ENCODE peak calls at places on chromosomes 5 and 9, in five cellular contexts. One of them, this sample, is unnamed.

GRCh38 chr5:151673421-151673820 is 13.3 kb downstream of the SPARC start:
- DNase-seq in SK-N-SH: no peak
- DNase-seq in H1: no peak
- DNase-seq in GM12891: no peak
- DNase-seq in GM12878: no peak
- DNase-seq in this sample: no peak

GRCh38 chr5:26339576-26339975 is 698.8 kb downstream of the CDH9 start:
- DNase-seq in SK-N-SH: no peak
- DNase-seq in H1: no peak
- DNase-seq in GM12891: no peak
- DNase-seq in GM12878: no peak
- DNase-seq in this sample: no peak

GRCh38 chr5:14901462-14902051 is 30.0 kb upstream of the ANKH start:
- DNase-seq in SK-N-SH: peak
- DNase-seq in H1: no peak
- DNase-seq in GM12891: no peak
- DNase-seq in GM12878: no peak
- DNase-seq in this sample: no peak

GRCh38 chr5:158140120-158140778 is 281.3 kb upstream of the CLINT1 start:
- DNase-seq in SK-N-SH: no peak
- DNase-seq in H1: no peak
- DNase-seq in GM12891: no peak
- DNase-seq in GM12878: no peak
- DNase-seq in this sample: no peak

GRCh38 chr5:133401731-133402347 is 210.5 kb downstream of the FSTL4 start:
- DNase-seq in SK-N-SH: no peak
- DNase-seq in H1: peak
- DNase-seq in GM12891: no peak
- DNase-seq in GM12878: no peak
- DNase-seq in this sample: no peak

GRCh38 chr9:75148551-75148950 is 60.2 kb downstream of the OSTF1 start:
- DNase-seq in SK-N-SH: no peak
- DNase-seq in H1: no peak
- DNase-seq in GM12891: no peak
- DNase-seq in GM12878: no peak
- DNase-seq in this sample: no peak

GRCh38 chr5:151130922-151131891 is 26.4 kb downstream of the ANXA6 start:
- DNase-seq in SK-N-SH: no peak
- DNase-seq in H1: no peak
- DNase-seq in GM12891: no peak
- DNase-seq in GM12878: no peak
- DNase-seq in this sample: no peak

GRCh38 chr5:149325894-149326293 is 19.4 kb upstream of the GRPEL2 start:
- DNase-seq in SK-N-SH: no peak
- DNase-seq in H1: no peak
- DNase-seq in GM12891: no peak
- DNase-seq in GM12878: no peak
- DNase-seq in this sample: no peak

GRCh38 chr5:178515019-178515418 is 75.2 kb downstream of the COL23A1 start:
- DNase-seq in SK-N-SH: no peak
- DNase-seq in H1: no peak
- DNase-seq in GM12891: no peak
- DNase-seq in GM12878: no peak
- DNase-seq in this sample: no peak

GRCh38 chr5:176675676-176676360 is 28.5 kb downstream of the TSPAN17 start:
- DNase-seq in SK-N-SH: no peak
- DNase-seq in H1: peak
- DNase-seq in GM12891: no peak
- DNase-seq in GM12878: no peak
- DNase-seq in this sample: no peak

GRCh38 chr5:28313543-28314334 is 1275.4 kb upstream of the CDH9 start:
- DNase-seq in SK-N-SH: no peak
- DNase-seq in H1: no peak
- DNase-seq in GM12891: no peak
- DNase-seq in GM12878: no peak
- DNase-seq in this sample: no peak

GRCh38 chr5:891837-892389 is 688 bp downstream of the BRD9 start:
- DNase-seq in SK-N-SH: no peak
- DNase-seq in H1: no peak
- DNase-seq in GM12891: peak
- DNase-seq in GM12878: no peak
- DNase-seq in this sample: peak

GRCh38 chr5:160930361-160930760 is 78.3 kb upstream of the ATP10B start:
- DNase-seq in SK-N-SH: no peak
- DNase-seq in H1: peak
- DNase-seq in GM12891: no peak
- DNase-seq in GM12878: no peak
- DNase-seq in this sample: no peak

GRCh38 chr5:172840778-172841154 is 6.7 kb downstream of the ERGIC1 start:
- DNase-seq in SK-N-SH: no peak
- DNase-seq in H1: no peak
- DNase-seq in GM12891: no peak
- DNase-seq in GM12878: no peak
- DNase-seq in this sample: no peak

GRCh38 chr5:135210286-135211055 is 176.4 kb upstream of the PITX1 start:
- DNase-seq in SK-N-SH: no peak
- DNase-seq in H1: no peak
- DNase-seq in GM12891: no peak
- DNase-seq in GM12878: no peak
- DNase-seq in this sample: no peak

GRCh38 chr9:76223749-76224340 is 170.4 kb downstream of the RFK start:
- DNase-seq in SK-N-SH: no peak
- DNase-seq in H1: no peak
- DNase-seq in GM12891: no peak
- DNase-seq in GM12878: no peak
- DNase-seq in this sample: no peak

GRCh38 chr9:36149197-36149596 is 12.7 kb downstream of the GLIPR2 start:
- DNase-seq in SK-N-SH: peak
- DNase-seq in H1: no peak
- DNase-seq in GM12891: no peak
- DNase-seq in GM12878: no peak
- DNase-seq in this sample: no peak

GRCh38 chr5:134224905-134225779 is 731 bp downstream of the PPP2CA start:
- DNase-seq in SK-N-SH: peak
- DNase-seq in H1: peak
- DNase-seq in GM12891: peak
- DNase-seq in GM12878: no peak
- DNase-seq in this sample: peak

GRCh38 chr5:158398360-158399201 is 539.6 kb upstream of the CLINT1 start:
- DNase-seq in SK-N-SH: no peak
- DNase-seq in H1: no peak
- DNase-seq in GM12891: no peak
- DNase-seq in GM12878: peak
- DNase-seq in this sample: no peak

GRCh38 chr5:179281688-179282087 is 63.6 kb downstream of the ADAMTS2 start:
- DNase-seq in SK-N-SH: no peak
- DNase-seq in H1: no peak
- DNase-seq in GM12891: no peak
- DNase-seq in GM12878: no peak
- DNase-seq in this sample: no peak

GRCh38 chr5:173762930-173763329 is 125.2 kb upstream of the CPEB4 start:
- DNase-seq in SK-N-SH: no peak
- DNase-seq in H1: no peak
- DNase-seq in GM12891: no peak
- DNase-seq in GM12878: no peak
- DNase-seq in this sample: no peak

GRCh38 chr5:17346811-17347210 is 129.4 kb downstream of the BASP1 start:
- DNase-seq in SK-N-SH: no peak
- DNase-seq in H1: no peak
- DNase-seq in GM12891: no peak
- DNase-seq in GM12878: no peak
- DNase-seq in this sample: no peak

GRCh38 chr9:126248680-126249079 is 77.9 kb upstream of the MVB12B start:
- DNase-seq in SK-N-SH: no peak
- DNase-seq in H1: no peak
- DNase-seq in GM12891: no peak
- DNase-seq in GM12878: no peak
- DNase-seq in this sample: no peak

GRCh38 chr5:39783756-39784421 is 359.1 kb upstream of the DAB2 start:
- DNase-seq in SK-N-SH: no peak
- DNase-seq in H1: no peak
- DNase-seq in GM12891: no peak
- DNase-seq in GM12878: no peak
- DNase-seq in this sample: no peak

GRCh38 chr9:116345393-116345792 is 191.8 kb downstream of the PAPPA start:
- DNase-seq in SK-N-SH: no peak
- DNase-seq in H1: no peak
- DNase-seq in GM12891: no peak
- DNase-seq in GM12878: no peak
- DNase-seq in this sample: no peak

GRCh38 chr9:81814794-81815464 is 113.3 kb upstream of the SPATA31D4 start:
- DNase-seq in SK-N-SH: no peak
- DNase-seq in H1: no peak
- DNase-seq in GM12891: no peak
- DNase-seq in GM12878: peak
- DNase-seq in this sample: no peak

GRCh38 chr9:128275198-128276007 is at the start of gene GOLGA2:
- DNase-seq in SK-N-SH: peak
- DNase-seq in H1: no peak
- DNase-seq in GM12891: peak
- DNase-seq in GM12878: no peak
- DNase-seq in this sample: peak

GRCh38 chr5:10151656-10152055 is 98.0 kb downstream of the ATPSCKMT start:
- DNase-seq in SK-N-SH: no peak
- DNase-seq in H1: no peak
- DNase-seq in GM12891: no peak
- DNase-seq in GM12878: no peak
- DNase-seq in this sample: no peak

GRCh38 chr9:111712369-111712768 is 51.0 kb downstream of the GNG10 start:
- DNase-seq in SK-N-SH: no peak
- DNase-seq in H1: no peak
- DNase-seq in GM12891: no peak
- DNase-seq in GM12878: no peak
- DNase-seq in this sample: no peak

GRCh38 chr9:121774715-121775613 is 123.5 kb downstream of the DAB2IP start:
- DNase-seq in SK-N-SH: no peak
- DNase-seq in H1: no peak
- DNase-seq in GM12891: no peak
- DNase-seq in GM12878: no peak
- DNase-seq in this sample: no peak

GRCh38 chr5:169583424-169584215 is at the start of gene SPDL1:
- DNase-seq in SK-N-SH: peak
- DNase-seq in H1: peak
- DNase-seq in GM12891: peak
- DNase-seq in GM12878: peak
- DNase-seq in this sample: peak

GRCh38 chr9:110031511-110032173 is 176.3 kb downstream of the C9orf152 start:
- DNase-seq in SK-N-SH: no peak
- DNase-seq in H1: no peak
- DNase-seq in GM12891: no peak
- DNase-seq in GM12878: no peak
- DNase-seq in this sample: no peak

DNA sequence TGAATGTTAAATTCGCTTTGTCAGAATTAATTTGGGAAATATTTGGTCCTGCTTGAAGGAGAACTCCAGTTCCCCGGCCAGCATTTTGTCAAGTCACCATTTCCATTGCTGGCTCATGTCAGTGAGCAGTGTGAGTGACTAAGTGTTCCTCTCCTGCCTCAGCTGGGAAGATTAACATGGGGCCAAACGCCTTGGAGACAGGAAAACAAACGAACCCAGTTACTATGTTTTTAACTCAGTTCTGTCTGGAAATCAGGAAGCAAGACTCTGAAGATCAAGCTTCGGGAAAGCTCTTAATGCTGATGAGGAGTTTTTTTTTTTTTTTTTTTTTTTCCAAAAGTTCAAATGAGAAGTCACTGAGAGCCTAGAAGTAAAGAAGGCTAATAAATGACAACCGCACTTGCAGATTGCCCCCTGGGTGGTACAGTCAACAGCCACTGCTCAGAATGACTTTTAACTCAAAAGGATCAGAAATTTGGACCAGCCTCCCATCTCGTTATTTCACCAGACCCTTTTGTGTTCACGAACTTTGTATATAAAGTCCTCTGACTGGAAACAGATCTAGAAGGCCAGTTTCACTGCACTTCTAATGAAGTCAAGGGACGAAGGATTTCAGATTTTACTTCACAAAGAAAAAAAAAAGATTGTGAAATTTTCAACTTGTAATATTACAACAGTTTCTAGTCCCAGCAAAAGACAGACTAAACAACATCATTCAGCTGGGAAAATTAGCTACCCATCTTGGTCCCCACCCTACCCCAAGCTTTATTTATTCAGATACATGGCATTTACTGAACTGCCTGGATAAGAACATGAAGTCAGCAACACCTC is 121.3 kb downstream of the LHFPL2 start:
- DNase-seq in SK-N-SH: no peak
- DNase-seq in H1: no peak
- DNase-seq in GM12891: no peak
- DNase-seq in GM12878: no peak
- DNase-seq in this sample: no peak
- TF ChIP-seq POLR2AphosphoS5 in SK-N-SH: no peak
- TF ChIP-seq POLR2AphosphoS5 in H1: no peak
- TF ChIP-seq POLR2AphosphoS5 in GM12891: no peak
- TF ChIP-seq POLR2AphosphoS5 in GM12878: no peak
- TF ChIP-seq POLR2AphosphoS5 in this sample: no peak

GRCh38 chr5:103849934-103850333 is 287.3 kb upstream of the NUDT12 start:
- DNase-seq in SK-N-SH: no peak
- DNase-seq in H1: no peak
- DNase-seq in GM12891: no peak
- DNase-seq in GM12878: peak
- DNase-seq in this sample: no peak
- TF ChIP-seq TAF1 in SK-N-SH: no peak
- TF ChIP-seq TAF1 in H1: no peak
- TF ChIP-seq TAF1 in GM12891: no peak
- TF ChIP-seq TAF1 in GM12878: no peak
- TF ChIP-seq TAF1 in this sample: no peak

DNA sequence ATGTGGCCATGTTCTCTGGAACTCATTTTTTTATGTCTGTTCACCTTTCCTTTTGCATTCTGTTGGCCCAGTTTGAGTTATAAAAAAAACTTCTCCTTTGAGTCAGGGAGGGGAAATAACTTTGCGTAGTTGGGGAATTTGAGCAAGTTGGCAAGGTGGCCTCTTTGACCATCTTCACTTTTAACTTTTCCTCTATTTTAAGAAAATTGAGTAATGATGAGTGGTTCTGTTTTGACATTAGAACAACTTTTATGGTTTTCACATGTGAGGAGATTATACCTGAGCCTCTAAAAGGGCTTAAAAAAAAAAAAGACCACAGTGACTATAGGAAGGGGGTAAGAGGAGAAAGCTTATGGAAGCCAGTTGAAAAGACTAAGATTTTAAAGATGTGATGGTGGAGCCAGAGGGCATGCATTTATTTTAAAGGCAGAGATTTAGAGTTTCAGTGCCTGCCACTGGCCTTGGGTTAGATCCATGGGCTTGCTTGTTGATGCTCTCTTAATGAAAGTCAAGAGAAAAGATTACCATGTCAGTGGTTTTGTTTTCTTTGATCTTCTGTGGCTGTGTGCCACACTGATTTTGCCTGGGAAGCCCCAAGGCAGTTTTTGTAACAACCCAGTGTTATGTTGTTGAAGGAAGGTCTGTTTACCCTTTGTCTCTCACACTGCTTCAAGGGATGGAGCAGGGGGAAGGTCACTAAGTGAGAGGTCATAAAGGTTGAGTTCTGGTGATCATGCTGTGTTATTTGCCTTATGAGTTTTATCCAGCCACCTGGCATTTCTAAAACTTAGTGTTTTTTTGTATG is 219.7 kb upstream of the CD180 start:
- DNase-seq in SK-N-SH: no peak
- DNase-seq in H1: no peak
- DNase-seq in GM12891: no peak
- DNase-seq in GM12878: peak
- DNase-seq in this sample: no peak
- TF ChIP-seq POLR2AphosphoS5 in SK-N-SH: no peak
- TF ChIP-seq POLR2AphosphoS5 in H1: no peak
- TF ChIP-seq POLR2AphosphoS5 in GM12891: no peak
- TF ChIP-seq POLR2AphosphoS5 in GM12878: no peak
- TF ChIP-seq POLR2AphosphoS5 in this sample: no peak

GRCh38 chr5:122078116-122078865 is at the start of gene LOX:
- DNase-seq in SK-N-SH: peak
- DNase-seq in H1: peak
- DNase-seq in GM12891: no peak
- DNase-seq in GM12878: no peak
- DNase-seq in this sample: no peak
- TF ChIP-seq TAF1 in SK-N-SH: no peak
- TF ChIP-seq TAF1 in H1: no peak
- TF ChIP-seq TAF1 in GM12891: no peak
- TF ChIP-seq TAF1 in GM12878: no peak
- TF ChIP-seq TAF1 in this sample: no peak

This sample was measured in GM12892.